ENCODE peak calls at places on chromosome 20, in five cellular contexts. N, W, U, E and O are unnamed samples.

GRCh38 chr20:16528078-16528477 is 45.2 kb downstream of the KIF16B start:
- DNase-seq in N (peak; percentile 38), W (no peak), U (no peak), E (peak; percentile 91), O (no peak)

GRCh38 chr20:23125159-23125558 is 39.0 kb upstream of the CD93 start:
- DNase-seq in N (no peak), W (no peak), U (peak; percentile 36), E (no peak), O (no peak)

GRCh38 chr20:19566226-19566960 is 191.7 kb upstream of the RIN2 start:
- DNase-seq in N (peak; percentile 90), W (no peak), U (no peak), E (no peak), O (no peak)

GRCh38 chr20:24619212-24619611 is 149.8 kb downstream of the SYNDIG1 start:
- DNase-seq in N (no peak), W (no peak), U (no peak), E (no peak), O (no peak)

GRCh38 chr20:6940052-6940451 is 172.6 kb downstream of the BMP2 start:
- DNase-seq in N (no peak), W (peak; percentile 8), U (no peak), E (no peak), O (no peak)

GRCh38 chr20:50285376-50286173 is 94.9 kb downstream of the CEBPB start:
- DNase-seq in N (peak; percentile 25), W (no peak), U (no peak), E (peak; percentile 44), O (no peak)

GRCh38 chr20:48523191-48523757 is 304.5 kb downstream of the PREX1 start:
- DNase-seq in N (peak; percentile 64), W (peak; percentile 66), U (no peak), E (peak; percentile 27), O (peak; percentile 22)

GRCh38 chr20:9375221-9375681 is 139.1 kb upstream of the LAMP5 start:
- DNase-seq in N (peak; percentile 85), W (no peak), U (no peak), E (no peak), O (no peak)

GRCh38 chr20:10987651-10988383 is 314.0 kb upstream of the JAG1 start:
- DNase-seq in N (no peak), W (no peak), U (no peak), E (no peak), O (no peak)

GRCh38 chr20:62806383-62807050 is 1.9 kb downstream of the OGFR start:
- DNase-seq in N (no peak), W (no peak), U (no peak), E (no peak), O (no peak)

GRCh38 chr20:62063981-62064787 is 1.5 kb downstream of the TAF4 start:
- DNase-seq in N (peak; percentile 3), W (peak; percentile 11), U (peak; percentile 65), E (peak; percentile 9), O (no peak)

GRCh38 chr20:35252037-35252461 is 25.6 kb downstream of the MMP24 start:
- DNase-seq in N (no peak), W (no peak), U (no peak), E (no peak), O (no peak)

GRCh38 chr20:46562373-46563169 is 12.1 kb upstream of the OCSTAMP start:
- DNase-seq in N (peak; percentile 64), W (peak; percentile 79), U (peak; percentile 88), E (peak; percentile 62), O (peak; percentile 79)

GRCh38 chr20:2814587-2815051 is at the start of gene C20orf141:
- DNase-seq in N (peak; percentile 93), W (no peak), U (no peak), E (peak; percentile 37), O (peak; percentile 21)

GRCh38 chr20:47396762-47397476 is 40.4 kb upstream of the ZMYND8 start:
- DNase-seq in N (no peak), W (no peak), U (no peak), E (no peak), O (no peak)

GRCh38 chr20:39381598-39381997 is 419.5 kb downstream of the DHX35 start:
- DNase-seq in N (no peak), W (no peak), U (no peak), E (no peak), O (no peak)

GRCh38 chr20:32368930-32369329 is 10.8 kb downstream of the ASXL1 start:
- DNase-seq in N (peak; percentile 64), W (no peak), U (no peak), E (no peak), O (no peak)

GRCh38 chr20:63835031-63835858 is 4.2 kb upstream of the ZBTB46 start:
- DNase-seq in N (peak; percentile 92), W (peak; percentile 68), U (peak; percentile 89), E (peak; percentile 65), O (no peak)

GRCh38 chr20:46638367-46639274 is 12.6 kb downstream of the SLC13A3 start:
- DNase-seq in N (no peak), W (peak; percentile 54), U (peak; percentile 78), E (no peak), O (peak; percentile 78)

GRCh38 chr20:35497780-35498189 is 31.7 kb downstream of the C20orf173 start:
- DNase-seq in N (no peak), W (no peak), U (peak; percentile 69), E (no peak), O (no peak)

GRCh38 chr20:2751868-2752630 is 48.4 kb downstream of the CPXM1 start:
- DNase-seq in N (no peak), W (no peak), U (peak; percentile 62), E (peak; percentile 39), O (no peak)

GRCh38 chr20:53032021-53033001 is 60.2 kb downstream of the TSHZ2 start:
- DNase-seq in N (peak; percentile 88), W (no peak), U (no peak), E (no peak), O (no peak)

GRCh38 chr20:18533978-18534644 is 26.4 kb downstream of the SEC23B start:
- DNase-seq in N (no peak), W (no peak), U (no peak), E (no peak), O (no peak)

GRCh38 chr20:57570898-57571297 is 10.0 kb downstream of the PCK1 start:
- DNase-seq in N (no peak), W (no peak), U (no peak), E (no peak), O (no peak)

GRCh38 chr20:49452011-49452482 is 30.4 kb downstream of the KCNB1 start:
- DNase-seq in N (no peak), W (no peak), U (no peak), E (no peak), O (no peak)

GRCh38 chr20:25252226-25252625 is 4.3 kb downstream of the PYGB start:
- DNase-seq in N (no peak), W (no peak), U (no peak), E (no peak), O (no peak)